ENCODE peak calls at places on chromosomes 11 and 22, in six cellular contexts. Y, C, Z, U, B and F are unnamed samples.
A peak's percentile ranks its signal among the peaks of the same experiment; 100 is the strongest.

GRCh38 chr11:132941024-132941646 is 591.2 kb downstream of the OPCML start:
- DNase-seq in Y (no peak), C (peak; percentile 15), Z (no peak), U (peak; percentile 19), B (no peak), F (no peak)

GRCh38 chr22:17919276-17920144 is 104.9 kb downstream of the MICAL3 start:
- DNase-seq in Y (no peak), C (no peak), Z (peak; percentile 61), U (no peak), B (no peak), F (no peak)

GRCh38 chr11:83566948-83567347 is 280.8 kb upstream of the CCDC90B start:
- DNase-seq in Y (no peak), C (no peak), Z (peak; percentile 23), U (no peak), B (no peak), F (no peak)

GRCh38 chr11:32034149-32034548 is 56.7 kb upstream of the RCN1 start:
- DNase-seq in Y (no peak), C (peak; percentile 79), Z (peak; percentile 11), U (no peak), B (no peak), F (no peak)

GRCh38 chr11:94129505-94130335 is 1.1 kb downstream of the PANX1 start:
- DNase-seq in Y (no peak), C (no peak), Z (no peak), U (peak; percentile 28), B (no peak), F (no peak)

GRCh38 chr11:119363874-119364590 is 17.5 kb downstream of the USP2 start:
- DNase-seq in Y (no peak), C (no peak), Z (peak; percentile 96), U (peak; percentile 39), B (no peak), F (no peak)

GRCh38 chr11:68950776-68951175 is 30.0 kb downstream of the MRGPRD start:
- DNase-seq in Y (no peak), C (no peak), Z (no peak), U (no peak), B (no peak), F (no peak)

GRCh38 chr11:133946541-133947297 is 10.0 kb downstream of the IGSF9B start:
- DNase-seq in Y (no peak), C (no peak), Z (no peak), U (no peak), B (no peak), F (no peak)

GRCh38 chr22:35192121-35192918 is 65.0 kb upstream of the HMGXB4 start:
- DNase-seq in Y (no peak), C (no peak), Z (no peak), U (no peak), B (no peak), F (peak; percentile 24)

GRCh38 chr22:20588092-20588842 is 80.9 kb downstream of the MED15 start:
- DNase-seq in Y (no peak), C (no peak), Z (peak; percentile 75), U (no peak), B (no peak), F (no peak)
- TF ChIP-seq CTCF in Y (no peak), C (no peak), Z (no peak), U (no peak), B (no peak), F (no peak)

GRCh38 chr22:42357634-42358296 is 74.4 kb downstream of the NFAM1 start:
- DNase-seq in Y (peak; percentile 86), C (no peak), Z (no peak), U (no peak), B (no peak), F (no peak)
- TF ChIP-seq CTCF in Y (no peak), C (no peak), Z (no peak), U (no peak), B (no peak), F (no peak)

GRCh38 chr11:102683277-102683676 is 22.3 kb downstream of the MMP27 start:
- DNase-seq in Y (no peak), C (no peak), Z (no peak), U (no peak), B (no peak), F (no peak)
- TF ChIP-seq CTCF in Y (no peak), C (peak; percentile 14), Z (no peak), U (no peak), B (no peak), F (no peak)

GRCh38 chr11:122757201-122757600 is 81.1 kb upstream of the CRTAM start:
- DNase-seq in Y (no peak), C (no peak), Z (no peak), U (no peak), B (no peak), F (no peak)
- TF ChIP-seq CTCF in Y (no peak), C (no peak), Z (no peak), U (no peak), B (no peak), F (no peak)

DNA sequence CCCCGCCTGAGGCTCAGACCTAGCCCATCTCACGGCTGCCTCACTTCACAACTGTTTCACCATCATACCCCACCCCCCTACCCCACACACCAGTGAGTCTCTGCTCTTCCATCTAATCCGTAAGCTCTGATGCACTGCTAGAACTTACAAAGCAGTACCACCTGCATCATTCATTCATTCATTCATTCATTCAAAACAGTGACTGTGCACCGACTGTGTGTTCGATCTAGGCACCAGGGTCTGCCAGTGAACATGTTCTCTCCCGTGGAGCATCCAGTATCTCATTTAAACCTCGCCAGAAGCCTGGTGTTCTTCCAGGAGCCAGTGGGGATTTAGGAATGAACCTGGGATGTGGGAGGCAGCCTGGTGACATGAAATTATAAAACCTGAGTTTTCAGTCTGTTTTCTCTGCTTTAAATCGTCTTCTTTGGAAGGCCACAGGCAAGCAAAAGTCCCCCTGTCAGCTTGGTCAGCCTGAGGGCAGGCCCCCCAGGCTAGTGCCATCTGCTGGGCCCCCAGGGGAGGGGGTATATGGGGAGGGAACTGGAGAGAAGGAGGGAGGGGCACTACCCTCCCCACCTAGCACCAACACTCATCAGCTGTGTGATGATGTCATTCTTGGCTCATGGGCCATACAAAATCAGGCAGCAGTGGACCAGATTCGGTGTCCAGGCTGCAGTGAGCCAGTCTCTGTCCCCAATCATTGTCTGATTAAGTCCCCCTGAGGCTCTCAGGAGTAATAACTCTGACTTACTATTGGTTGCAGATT is 18.4 kb downstream of the TMPRSS6 start:
- DNase-seq in Y (no peak), C (no peak), Z (no peak), U (no peak), B (no peak), F (no peak)
- TF ChIP-seq CTCF in Y (no peak), C (no peak), Z (no peak), U (no peak), B (no peak), F (no peak)

DNA sequence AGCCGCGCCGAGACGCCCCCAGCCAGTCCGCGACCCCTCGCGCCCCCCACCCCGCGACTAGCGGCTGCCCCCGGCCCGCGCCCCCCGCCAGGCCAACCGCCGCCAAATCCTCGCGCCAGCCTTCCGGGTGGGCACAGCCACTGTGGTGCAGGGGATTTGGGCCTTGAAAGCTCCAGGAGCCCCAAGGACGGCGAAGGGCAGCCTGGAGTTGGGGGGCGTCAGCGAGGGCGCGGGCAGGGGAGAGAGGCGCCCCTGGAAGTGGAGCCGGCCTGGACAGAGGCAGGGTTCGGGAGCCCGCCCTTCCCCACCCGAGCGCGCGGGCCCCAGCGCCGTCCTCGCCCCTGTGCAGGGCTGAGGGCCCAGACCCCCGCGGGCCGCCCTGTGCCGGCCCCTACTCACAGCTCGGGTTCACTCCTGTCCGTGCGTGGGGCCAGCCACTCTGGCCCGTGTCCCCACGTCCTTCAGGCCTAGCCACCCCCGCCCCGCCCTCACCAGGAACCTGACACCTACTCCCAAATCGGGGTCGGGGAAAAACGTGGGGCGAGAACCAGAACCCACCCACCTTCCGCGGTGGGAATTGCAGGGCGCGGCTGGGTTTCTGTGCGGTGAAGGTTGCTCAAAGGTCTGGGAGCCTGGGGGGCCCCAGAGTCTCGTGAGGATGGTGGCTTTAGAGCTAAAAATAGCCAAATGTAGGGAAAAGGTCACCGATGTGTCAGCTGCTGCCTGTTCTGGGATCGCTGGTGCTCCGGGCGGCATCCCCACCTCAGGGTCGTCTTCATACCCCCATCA is at the start of gene CPT1B:
- DNase-seq in Y (no peak), C (no peak), Z (peak; percentile 96), U (no peak), B (no peak), F (no peak)
- TF ChIP-seq CTCF in Y (no peak), C (peak; percentile 17), Z (no peak), U (no peak), B (no peak), F (no peak)

DNA sequence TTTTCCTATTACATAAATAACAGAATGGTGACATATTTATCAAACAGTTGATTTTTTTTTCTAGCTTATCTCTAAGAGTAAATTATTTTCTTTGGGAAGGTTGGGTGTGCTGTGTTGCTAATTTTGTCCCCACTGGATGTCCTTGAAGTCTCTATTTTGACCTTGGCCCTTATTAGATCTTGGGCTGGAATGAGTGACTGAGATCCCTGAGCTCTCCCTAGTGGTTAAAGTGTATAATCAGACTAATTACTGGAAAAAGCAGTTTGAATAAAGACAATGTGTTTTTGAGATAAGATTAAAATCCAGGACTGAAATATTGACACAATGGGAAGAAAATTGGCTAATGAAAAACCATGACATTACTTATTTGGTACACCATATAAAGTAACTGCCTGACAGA is 56.1 kb downstream of the AASDHPPT start:
- DNase-seq in Y (no peak), C (no peak), Z (no peak), U (peak; percentile 3), B (no peak), F (no peak)
- TF ChIP-seq CTCF in Y (no peak), C (peak; percentile 37), Z (peak; percentile 18), U (no peak), B (no peak), F (peak; percentile 29)